ENCODE peak calls at places on chromosome 22, in four cellular contexts. One of them, this sample, is unnamed.

GRCh38 chr22:37330200-37331033 is 48.1 kb downstream of the CYTH4 start:
- DNase-seq in T-cell: no peak
- DNase-seq in GM04503: no peak
- DNase-seq in activated T-cell treated with anti-CD3 and anti-CD28 coated beads, Interleukin-2, amount 50 U/mL, for 48 hours: peak
- DNase-seq in this sample: no peak

GRCh38 chr22:42368379-42369249 is 63.6 kb downstream of the NFAM1 start:
- DNase-seq in T-cell: no peak
- DNase-seq in activated T-cell treated with anti-CD3 and anti-CD28 coated beads, Interleukin-2, amount 50 U/mL, for 48 hours: peak
- DNase-seq in GM04503: no peak
- DNase-seq in this sample: peak

GRCh38 chr22:37222440-37222971 is 10.2 kb upstream of the SSTR3 start:
- DNase-seq in T-cell: peak
- DNase-seq in GM04503: no peak
- DNase-seq in activated T-cell treated with anti-CD3 and anti-CD28 coated beads, Interleukin-2, amount 50 U/mL, for 48 hours: peak
- DNase-seq in this sample: no peak

GRCh38 chr22:48781391-48781790 is 1046.3 kb downstream of the BRD1 start:
- DNase-seq in GM04503: no peak
- DNase-seq in T-cell: no peak
- DNase-seq in activated T-cell treated with anti-CD3 and anti-CD28 coated beads, Interleukin-2, amount 50 U/mL, for 48 hours: no peak
- DNase-seq in this sample: no peak

GRCh38 chr22:20095521-20095920 is 15.5 kb downstream of the DGCR8 start:
- DNase-seq in activated T-cell treated with anti-CD3 and anti-CD28 coated beads, Interleukin-2, amount 50 U/mL, for 48 hours: peak
- DNase-seq in GM04503: no peak
- DNase-seq in T-cell: no peak
- DNase-seq in this sample: no peak

GRCh38 chr22:36562261-36562835 is 33.4 kb upstream of the EIF3D start:
- DNase-seq in GM04503: no peak
- DNase-seq in T-cell: no peak
- DNase-seq in activated T-cell treated with anti-CD3 and anti-CD28 coated beads, Interleukin-2, amount 50 U/mL, for 48 hours: no peak
- DNase-seq in this sample: no peak

GRCh38 chr22:47517062-47517461 is 754.6 kb downstream of the TBC1D22A start:
- DNase-seq in GM04503: no peak
- DNase-seq in activated T-cell treated with anti-CD3 and anti-CD28 coated beads, Interleukin-2, amount 50 U/mL, for 48 hours: no peak
- DNase-seq in T-cell: no peak
- DNase-seq in this sample: no peak

GRCh38 chr22:26835929-26836528 is 178.6 kb downstream of the MIAT start:
- DNase-seq in GM04503: no peak
- DNase-seq in T-cell: peak
- DNase-seq in activated T-cell treated with anti-CD3 and anti-CD28 coated beads, Interleukin-2, amount 50 U/mL, for 48 hours: peak
- DNase-seq in this sample: peak

GRCh38 chr22:22692707-22693530 is 48.5 kb downstream of the GGTLC2 start:
- DNase-seq in activated T-cell treated with anti-CD3 and anti-CD28 coated beads, Interleukin-2, amount 50 U/mL, for 48 hours: peak
- DNase-seq in T-cell: peak
- DNase-seq in GM04503: peak
- DNase-seq in this sample: peak

GRCh38 chr22:42960146-42960509 is 54.8 kb downstream of the PACSIN2 start:
- DNase-seq in T-cell: no peak
- DNase-seq in activated T-cell treated with anti-CD3 and anti-CD28 coated beads, Interleukin-2, amount 50 U/mL, for 48 hours: no peak
- DNase-seq in GM04503: no peak
- DNase-seq in this sample: no peak

GRCh38 chr22:21020802-21021429 is 6.0 kb downstream of the P2RX6 start:
- DNase-seq in T-cell: no peak
- DNase-seq in activated T-cell treated with anti-CD3 and anti-CD28 coated beads, Interleukin-2, amount 50 U/mL, for 48 hours: peak
- DNase-seq in GM04503: no peak
- DNase-seq in this sample: no peak

GRCh38 chr22:37503850-37504249 is 15.4 kb downstream of the CARD10 start:
- DNase-seq in T-cell: no peak
- DNase-seq in activated T-cell treated with anti-CD3 and anti-CD28 coated beads, Interleukin-2, amount 50 U/mL, for 48 hours: no peak
- DNase-seq in GM04503: no peak
- DNase-seq in this sample: no peak

GRCh38 chr22:46967445-46968358 is 205.3 kb downstream of the TBC1D22A start:
- DNase-seq in GM04503: no peak
- DNase-seq in activated T-cell treated with anti-CD3 and anti-CD28 coated beads, Interleukin-2, amount 50 U/mL, for 48 hours: no peak
- DNase-seq in T-cell: no peak
- DNase-seq in this sample: no peak